ENCODE peak calls at places on chromosomes 2 and 18, in nine cellular contexts. Z is cardiac fibroblast, H is hepatocyte, G is esophagus squamous epithelium, I is sigmoid colon, T is natural killer cell, J is astrocyte of the cerebellum, M is RWPE1, B is epithelial cell of esophagus. P is an unnamed sample.
A peak's percentile ranks its signal among the peaks of the same experiment; 100 is the strongest.

GRCh38 chr2:54724560-54725342 is 1.3 kb downstream of the EML6 start:
- DNase-seq in Z (no peak), H (peak; percentile 54), G (no peak), I (peak; percentile 67), T (peak; percentile 32), J (no peak), M (peak; percentile 25), B (peak; percentile 24), P (no peak)

GRCh38 chr2:162071016-162071415 is 3.0 kb downstream of the DPP4 start:
- DNase-seq in Z (peak; percentile 74), H (no peak), G (no peak), I (no peak), T (no peak), J (no peak), M (no peak), B (no peak), P (no peak)

GRCh38 chr2:20567159-20567925 is 83.6 kb downstream of the HS1BP3 start:
- DNase-seq in Z (no peak), H (no peak), G (no peak), I (no peak), T (no peak), J (no peak), M (no peak), B (no peak), P (no peak)

GRCh38 chr2:186991766-186992417 is 142.9 kb upstream of the ZSWIM2 start:
- DNase-seq in Z (peak; percentile 40), H (no peak), G (no peak), I (no peak), T (no peak), J (peak; percentile 4), M (no peak), B (no peak), P (no peak)

GRCh38 chr18:12271376-12272235 is 17.4 kb downstream of the CIDEA start:
- DNase-seq in Z (peak; percentile 89), H (peak; percentile 91), G (no peak), I (peak; percentile 91), T (peak; percentile 24), J (peak; percentile 62), M (peak; percentile 85), B (peak; percentile 80), P (no peak)

GRCh38 chr2:165529130-165529529 is 59.6 kb downstream of the CSRNP3 start:
- DNase-seq in Z (peak; percentile 82), H (no peak), G (no peak), I (no peak), T (no peak), J (peak; percentile 2), M (no peak), B (no peak), P (no peak)

GRCh38 chr2:227623225-227623624 is 5.9 kb downstream of the SCYGR4 start:
- DNase-seq in Z (peak; percentile 77), H (peak; percentile 20), G (no peak), I (no peak), T (no peak), J (peak; percentile 16), M (peak; percentile 13), B (peak; percentile 52), P (no peak)

GRCh38 chr2:103289101-103289725 is 527.4 kb downstream of the TMEM182 start:
- DNase-seq in Z (no peak), H (no peak), G (no peak), I (no peak), T (no peak), J (no peak), M (no peak), B (no peak), P (no peak)

DNA sequence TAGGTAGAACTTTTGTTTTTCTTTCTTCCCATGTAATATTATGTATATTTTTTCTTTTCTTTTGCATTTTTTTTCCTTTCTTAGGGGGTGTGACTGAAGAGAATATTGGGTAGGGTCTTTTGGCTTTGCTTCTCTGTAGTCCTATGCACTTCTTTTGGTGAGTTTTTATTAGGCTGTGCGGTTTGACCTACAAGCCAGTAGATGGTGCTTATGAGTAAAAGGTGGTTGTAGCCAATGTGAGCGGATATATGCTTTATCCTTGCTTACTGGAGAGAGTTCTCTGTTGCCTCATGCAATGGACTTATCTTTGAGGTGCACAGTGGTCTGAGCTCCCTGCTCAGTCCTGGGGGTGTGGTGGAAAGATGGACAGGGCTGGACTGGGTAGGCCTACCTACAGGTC is 52.7 kb downstream of the DSEL start:
- DNase-seq in Z (peak; percentile 15), H (peak; percentile 11), G (no peak), I (no peak), T (no peak), J (no peak), M (no peak), B (peak; percentile 31), P (no peak)
- TF ChIP-seq CTCF in Z (peak; percentile 11), H (peak; percentile 20), G (no peak), I (no peak), T (no peak), J (peak; percentile 25), M (no peak), B (peak; percentile 58), P (no peak)

GRCh38 chr2:158099716-158100115 is 2.0 kb upstream of the UPP2 start:
- DNase-seq in Z (peak; percentile 28), H (no peak), G (no peak), I (no peak), T (no peak), J (no peak), M (peak; percentile 21), B (peak; percentile 51), P (no peak)

GRCh38 chr2:158100411-158100810 is 1.3 kb upstream of the UPP2 start:
- DNase-seq in Z (no peak), H (no peak), G (no peak), I (no peak), T (no peak), J (no peak), M (no peak), B (peak; percentile 26), P (no peak)

GRCh38 chr2:158095912-158096311 is 5.8 kb upstream of the UPP2 start:
- DNase-seq in Z (no peak), H (no peak), G (no peak), I (no peak), T (no peak), J (no peak), M (no peak), B (no peak), P (no peak)

GRCh38 chr2:158097481-158097880 is 4.2 kb upstream of the UPP2 start:
- DNase-seq in Z (no peak), H (no peak), G (no peak), I (no peak), T (no peak), J (no peak), M (no peak), B (no peak), P (no peak)

DNA sequence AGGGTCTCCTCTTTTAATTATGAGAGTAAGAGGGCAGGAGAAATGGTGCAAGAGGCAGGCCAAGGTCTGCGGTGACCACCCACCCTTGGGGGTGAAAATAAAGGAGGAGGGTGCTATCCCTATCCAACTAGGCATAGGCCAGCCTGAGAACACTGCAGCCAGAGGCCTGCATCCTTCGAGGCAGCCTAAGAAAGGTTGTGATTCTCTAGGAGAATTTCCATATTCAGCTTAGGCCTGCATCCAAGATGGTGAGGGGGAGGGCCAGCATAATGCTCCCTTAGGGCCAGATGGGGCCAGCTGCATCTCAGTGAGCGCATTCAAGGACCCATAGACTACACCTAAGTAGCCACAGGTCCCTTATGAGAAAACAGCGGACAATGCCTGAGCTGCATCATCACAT is 3.5 kb upstream of the UPP2 start:
- DNase-seq in Z (no peak), H (no peak), G (no peak), I (no peak), T (no peak), J (no peak), M (no peak), B (no peak), P (no peak)
- TF ChIP-seq CTCF in Z (no peak), H (no peak), G (no peak), I (no peak), T (no peak), J (no peak), M (no peak), B (no peak), P (no peak)

DNA sequence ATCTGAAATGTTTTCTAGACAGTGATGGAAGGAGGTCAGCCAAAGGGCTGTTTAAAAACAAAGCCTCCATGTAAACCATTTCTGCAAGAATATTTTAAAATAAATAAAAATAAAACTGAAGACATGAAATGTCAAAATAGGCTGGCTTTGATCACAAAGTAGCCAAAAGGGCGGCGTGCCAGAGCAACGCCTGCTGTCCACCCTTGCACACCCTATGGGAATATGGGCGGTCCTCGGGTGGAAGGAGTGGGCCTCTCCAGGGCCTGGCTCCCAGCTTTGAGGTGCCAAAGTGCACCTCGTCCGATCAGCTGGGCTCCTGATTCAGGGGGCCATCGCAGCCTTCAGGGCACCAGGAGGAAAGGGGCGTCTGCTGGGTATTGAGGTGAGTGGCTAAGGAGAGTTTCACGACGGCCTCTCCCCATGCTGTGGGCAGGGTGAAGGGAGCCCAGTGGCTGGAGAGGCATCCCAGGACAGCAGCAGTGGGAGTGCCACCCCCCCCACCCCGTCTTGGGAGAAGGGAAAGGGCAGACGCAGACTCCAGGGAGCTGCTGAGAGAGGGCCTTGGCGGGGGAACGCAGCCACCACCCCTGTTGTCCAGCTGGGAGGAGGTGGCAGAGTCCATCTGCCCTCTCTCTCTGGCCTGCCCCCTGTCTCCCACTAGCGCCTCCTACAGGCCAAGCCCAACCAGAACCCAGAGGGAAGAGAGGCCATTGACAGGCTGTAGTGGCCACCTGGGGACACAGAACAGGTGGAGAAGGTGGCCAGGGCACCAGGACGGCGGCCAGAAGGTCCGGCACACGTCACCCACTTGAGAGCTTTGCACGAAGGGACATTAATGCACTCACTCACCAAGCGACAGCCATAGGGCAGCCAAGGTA is 5.7 kb upstream of the ERFE start:
- DNase-seq in Z (no peak), H (no peak), G (no peak), I (no peak), T (no peak), J (no peak), M (no peak), B (no peak), P (no peak)
- TF ChIP-seq CTCF in Z (no peak), H (peak; percentile 11), G (no peak), I (no peak), T (no peak), J (no peak), M (no peak), B (no peak), P (no peak)

GRCh38 chr18:23502516-23503037 is 734 bp upstream of the RMC1 start:
- DNase-seq in Z (no peak), H (no peak), G (no peak), I (no peak), T (no peak), J (no peak), M (no peak), B (no peak), P (no peak)

GRCh38 chr18:23504720-23505119 is 1.4 kb downstream of the RMC1 start:
- DNase-seq in Z (no peak), H (peak; percentile 30), G (no peak), I (no peak), T (no peak), J (no peak), M (no peak), B (no peak), P (no peak)

GRCh38 chr18:23501626-23502025 is 1.7 kb upstream of the RMC1 start:
- DNase-seq in Z (no peak), H (no peak), G (no peak), I (no peak), T (no peak), J (no peak), M (no peak), B (no peak), P (no peak)

GRCh38 chr18:23503967-23504352 is 649 bp downstream of the RMC1 start:
- DNase-seq in Z (peak; percentile 21), H (no peak), G (no peak), I (no peak), T (no peak), J (no peak), M (no peak), B (no peak), P (no peak)

DNA sequence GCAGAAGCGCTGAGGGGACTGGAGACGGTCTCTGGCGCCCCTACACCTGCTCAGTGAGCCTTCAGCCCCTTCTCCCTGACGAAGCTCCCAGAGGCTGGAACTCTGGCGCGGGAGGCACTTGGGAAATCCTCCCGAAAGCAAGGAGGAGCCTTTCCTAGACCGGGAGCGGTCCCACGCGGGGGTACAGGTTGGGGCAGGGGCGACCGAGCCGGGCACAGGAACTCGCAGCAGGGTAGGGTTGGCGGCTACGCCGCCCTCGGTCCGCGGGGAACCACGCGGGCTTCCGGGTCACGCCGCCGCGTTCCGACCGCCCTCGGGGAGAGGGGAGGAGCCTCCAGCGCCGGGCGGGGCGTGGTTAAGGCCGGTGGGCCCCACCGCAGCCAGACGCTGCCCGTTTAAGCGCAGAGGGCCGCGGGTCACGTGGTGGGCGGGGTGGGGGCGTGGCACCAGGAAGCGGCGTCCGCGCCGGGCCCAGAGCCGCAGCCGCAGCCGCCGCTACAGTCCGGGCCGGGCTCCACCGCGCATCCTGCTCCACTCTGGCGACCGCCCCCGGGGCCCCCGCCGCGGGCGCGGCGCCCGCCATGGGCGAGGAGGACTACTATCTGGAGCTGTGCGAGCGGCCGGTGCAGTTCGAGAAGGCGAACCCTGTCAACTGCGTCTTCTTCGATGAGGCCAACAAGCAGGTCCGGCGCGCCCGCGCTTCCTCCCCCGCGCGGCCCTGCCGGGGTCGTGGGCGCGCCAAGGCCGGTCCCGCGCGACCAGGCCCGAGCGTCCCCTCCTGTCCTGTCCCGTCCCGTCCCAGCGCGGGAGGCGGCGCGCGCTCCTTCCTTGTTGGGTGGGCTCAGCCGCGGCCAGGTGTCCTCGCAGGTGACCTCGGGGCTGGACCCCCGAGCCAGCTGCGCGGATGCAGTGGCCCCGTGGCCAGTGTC is at the start of gene RMC1:
- DNase-seq in Z (peak; percentile 92), H (peak; percentile 99), G (peak; percentile 85), I (peak; percentile 98), T (peak; percentile 98), J (peak; percentile 71), M (peak; percentile 87), B (peak; percentile 96), P (peak; percentile 91)
- TF ChIP-seq CTCF in Z (no peak), H (peak; percentile 38), G (no peak), I (no peak), T (no peak), J (no peak), M (no peak), B (peak; percentile 17), P (no peak)